ENCODE peak calls at places on chromosomes 12 and 14, in ten cellular contexts. B is GM23248; L is suprapubic skin; F is uterus; O is heart left ventricle; E is H1; H is naive thymus-derived CD4-positive, alpha-beta T cell; C is heart right ventricle; T is neural progenitor cell; V is mesendoderm. D is an unnamed sample.

GRCh38 chr14:68695326-68695768 is 97.5 kb downstream of the ZFP36L1 start:
- DNase-seq in B (peak; percentile 99), L (peak; percentile 89), F (peak; percentile 74), O (no peak), E (no peak), H (no peak), C (no peak), T (no peak), V (no peak), D (peak; percentile 33)

GRCh38 chr12:76518699-76519098 is 40.9 kb downstream of the OSBPL8 start:
- DNase-seq in B (no peak), L (no peak), F (no peak), O (no peak), E (no peak), H (no peak), C (no peak), T (no peak), V (no peak), D (no peak)

GRCh38 chr14:52711666-52712065 is 4.7 kb downstream of the PSMC6 start:
- DNase-seq in B (no peak), L (no peak), F (no peak), O (no peak), E (no peak), H (no peak), C (no peak), T (no peak), V (no peak), D (no peak)

GRCh38 chr12:89474615-89475014 is 50.0 kb downstream of the GALNT4 start:
- DNase-seq in B (no peak), L (no peak), F (no peak), O (no peak), E (no peak), H (no peak), C (no peak), T (no peak), V (no peak), D (no peak)

GRCh38 chr12:108571604-108572165 is 9.3 kb downstream of the ISCU start:
- DNase-seq in B (no peak), L (no peak), F (no peak), O (no peak), E (peak; percentile 33), H (no peak), C (no peak), T (no peak), V (no peak), D (no peak)

GRCh38 chr12:24561411-24561871 is 387.5 kb downstream of the BCAT1 start:
- DNase-seq in B (peak; percentile 36), L (no peak), F (no peak), O (no peak), E (no peak), H (no peak), C (no peak), T (peak; percentile 56), V (peak; percentile 91), D (peak; percentile 75)

GRCh38 chr12:89390802-89391673 is 38.7 kb upstream of the DUSP6 start:
- DNase-seq in B (peak; percentile 84), L (no peak), F (no peak), O (no peak), E (no peak), H (no peak), C (no peak), T (no peak), V (no peak), D (no peak)

GRCh38 chr12:57737467-57738141 is 938 bp downstream of the AGAP2 start:
- DNase-seq in B (peak; percentile 67), L (peak; percentile 65), F (no peak), O (no peak), E (peak; percentile 71), H (no peak), C (no peak), T (peak; percentile 80), V (no peak), D (peak; percentile 60)

GRCh38 chr12:123956249-123956648 is 16.4 kb downstream of the CCDC92 start:
- DNase-seq in B (no peak), L (no peak), F (no peak), O (no peak), E (no peak), H (no peak), C (no peak), T (no peak), V (no peak), D (no peak)

GRCh38 chr12:103301642-103302620 is 193.8 kb downstream of the C12orf42 start:
- DNase-seq in B (no peak), L (no peak), F (no peak), O (no peak), E (peak; percentile 84), H (no peak), C (no peak), T (peak; percentile 83), V (peak; percentile 79), D (no peak)

GRCh38 chr12:76872415-76872814 is 6.4 kb downstream of the CSRP2 start:
- DNase-seq in B (no peak), L (no peak), F (no peak), O (no peak), E (no peak), H (no peak), C (no peak), T (no peak), V (peak; percentile 33), D (no peak)

GRCh38 chr12:5586201-5586600 is 154.3 kb downstream of the NTF3 start:
- DNase-seq in B (peak; percentile 59), L (no peak), F (no peak), O (no peak), E (no peak), H (no peak), C (no peak), T (peak; percentile 23), V (peak; percentile 67), D (no peak)

GRCh38 chr12:93137656-93138612 is 208.8 kb upstream of the EEA1 start:
- DNase-seq in B (peak; percentile 95), L (no peak), F (no peak), O (no peak), E (no peak), H (no peak), C (no peak), T (no peak), V (peak; percentile 28), D (no peak)

GRCh38 chr12:55874465-55874864 is 31.7 kb upstream of the MMP19 start:
- DNase-seq in B (no peak), L (no peak), F (no peak), O (no peak), E (no peak), H (no peak), C (no peak), T (peak; percentile 21), V (no peak), D (no peak)

GRCh38 chr12:43158126-43158525 is 393.9 kb downstream of the ADAMTS20 start:
- DNase-seq in B (no peak), L (no peak), F (no peak), O (no peak), E (no peak), H (no peak), C (no peak), T (no peak), V (peak; percentile 5), D (no peak)

GRCh38 chr12:78328524-78328923 is 497.8 kb downstream of the NAV3 start:
- DNase-seq in B (no peak), L (no peak), F (no peak), O (no peak), E (no peak), H (no peak), C (no peak), T (no peak), V (no peak), D (no peak)

GRCh38 chr14:30915596-30915995 is 41.2 kb downstream of the COCH start:
- DNase-seq in B (peak; percentile 3), L (no peak), F (no peak), O (no peak), E (no peak), H (no peak), C (no peak), T (no peak), V (no peak), D (peak; percentile 21)

GRCh38 chr12:118979763-118980406 is 1.5 kb upstream of the SRRM4 start:
- DNase-seq in B (peak; percentile 62), L (no peak), F (no peak), O (peak; percentile 26), E (peak; percentile 86), H (no peak), C (peak; percentile 17), T (peak; percentile 92), V (peak; percentile 93), D (peak; percentile 79)

GRCh38 chr14:95463173-95463901 is 53.1 kb downstream of the SYNE3 start:
- DNase-seq in B (no peak), L (no peak), F (no peak), O (no peak), E (no peak), H (peak; percentile 84), C (no peak), T (no peak), V (no peak), D (no peak)
- H3K4me1 ChIP-seq in B (peaks cover 5% of the 10 kb centered on the region), L (peaks cover 44% of the 10 kb centered on the region), F (no peaks in the 10 kb centered on the region), O (no peaks in the 10 kb centered on the region), E (peaks cover 11% of the 10 kb centered on the region), H (peaks cover 63% of the 10 kb centered on the region), C (peaks cover 49% of the 10 kb centered on the region), T (peaks cover 9% of the 10 kb centered on the region), V (peaks cover 5% of the 10 kb centered on the region), D (peaks cover 6% of the 10 kb centered on the region)

GRCh38 chr12:12839003-12839395 is 25.9 kb downstream of the DDX47 start:
- DNase-seq in B (no peak), L (no peak), F (no peak), O (no peak), E (no peak), H (peak; percentile 38), C (no peak), T (no peak), V (no peak), D (no peak)
- H3K4me1 ChIP-seq in B (peaks cover 57% of the 10 kb centered on the region), L (peaks cover 10% of the 10 kb centered on the region), F (no peaks in the 10 kb centered on the region), O (no peaks in the 10 kb centered on the region), E (no peaks in the 10 kb centered on the region), H (peaks cover 26% of the 10 kb centered on the region), C (peaks cover 3% of the 10 kb centered on the region), T (no peaks in the 10 kb centered on the region), V (no peaks in the 10 kb centered on the region), D (no peaks in the 10 kb centered on the region)

DNA sequence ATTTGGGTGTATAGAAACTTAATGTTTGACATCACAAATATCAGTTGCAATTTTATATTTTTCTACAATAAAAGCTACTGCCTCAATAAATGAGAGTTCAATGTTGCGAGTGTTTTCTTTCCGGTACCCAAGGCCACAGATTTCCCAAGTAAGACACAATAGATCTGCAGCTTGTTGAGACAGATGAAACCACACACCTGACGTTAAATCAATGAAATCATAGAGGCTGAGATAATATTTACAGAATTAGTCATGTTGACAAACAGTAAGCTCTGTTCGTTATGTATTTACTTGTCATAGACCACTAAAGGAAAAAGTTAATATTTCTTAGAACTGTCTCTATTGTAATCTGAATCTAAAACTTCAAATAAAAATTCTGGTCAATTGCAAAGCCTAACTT is 49.2 kb upstream of the PTHLH start:
- DNase-seq in B (no peak), L (no peak), F (no peak), O (no peak), E (no peak), H (no peak), C (no peak), T (no peak), V (no peak), D (no peak)
- H3K4me1 ChIP-seq in B (peaks cover 27% of the 10 kb centered on the region), L (no peaks in the 10 kb centered on the region), F (no peaks in the 10 kb centered on the region), O (no peaks in the 10 kb centered on the region), E (no peaks in the 10 kb centered on the region), H (no peaks in the 10 kb centered on the region), C (no peaks in the 10 kb centered on the region), T (no peaks in the 10 kb centered on the region), V (no peaks in the 10 kb centered on the region), D (no peaks in the 10 kb centered on the region)

DNA sequence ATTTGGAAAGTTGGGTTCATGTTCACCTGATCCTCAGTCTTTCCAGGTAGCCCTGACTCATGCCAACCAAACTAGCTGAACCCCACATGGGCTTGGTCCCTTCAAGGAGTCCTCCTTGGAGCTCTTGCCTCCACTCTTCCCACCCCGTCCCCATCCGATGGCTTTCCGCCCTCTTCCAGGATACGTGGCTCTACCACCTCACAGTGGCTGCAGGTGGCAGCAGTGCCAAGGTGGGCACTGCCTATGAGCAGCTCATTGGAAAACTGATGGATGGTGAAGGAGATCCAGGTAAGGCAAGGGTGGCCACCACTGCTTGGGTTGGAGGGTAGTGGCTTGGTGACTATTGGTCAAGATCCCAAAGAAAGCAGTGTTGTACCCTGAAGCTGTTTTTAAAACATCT is 23.9 kb downstream of the PIGH start:
- DNase-seq in B (no peak), L (no peak), F (no peak), O (no peak), E (no peak), H (no peak), C (no peak), T (no peak), V (no peak), D (no peak)
- H3K4me1 ChIP-seq in B (no peaks in the 10 kb centered on the region), L (no peaks in the 10 kb centered on the region), F (no peaks in the 10 kb centered on the region), O (no peaks in the 10 kb centered on the region), E (no peaks in the 10 kb centered on the region), H (no peaks in the 10 kb centered on the region), C (no peaks in the 10 kb centered on the region), T (no peaks in the 10 kb centered on the region), V (no peaks in the 10 kb centered on the region), D (no peaks in the 10 kb centered on the region)

D was measured in A673.